ENCODE peak calls at places on chromosomes 11 and 22, in seven cellular contexts. T is AG04450, Q is aorta, N is substantia nigra, L is body of pancreas, V is spleen, Y is adrenal gland. D is an unnamed sample.

GRCh38 chr11:69172674-69173073 is 16.9 kb downstream of the SMIM38 start:
- DNase-seq in T (no peak), Q (no peak), N (no peak), L (no peak), V (peak), Y (no peak), D (no peak)

GRCh38 chr11:67563354-67564114 is 20.1 kb upstream of the GSTP1 start:
- DNase-seq in T (peak), Q (peak), N (no peak), L (peak), V (no peak), Y (peak), D (no peak)

GRCh38 chr22:40603088-40603605 is 33.4 kb downstream of the MRTFA start:
- DNase-seq in T (peak), Q (no peak), N (no peak), L (peak), V (no peak), Y (peak), D (no peak)

GRCh38 chr22:48071828-48072227 is 1309.4 kb downstream of the TBC1D22A start:
- DNase-seq in T (no peak), Q (no peak), N (no peak), L (no peak), V (no peak), Y (no peak), D (no peak)

GRCh38 chr22:37051629-37052385 is at the start of gene KCTD17:
- DNase-seq in T (no peak), Q (peak), N (peak), L (peak), V (peak), Y (peak), D (no peak)

GRCh38 chr11:2211113-2211971 is 39.7 kb upstream of the TH start:
- DNase-seq in T (no peak), Q (peak), N (no peak), L (peak), V (peak), Y (no peak), D (no peak)

GRCh38 chr11:67572747-67573419 is 10.7 kb upstream of the GSTP1 start:
- DNase-seq in T (no peak), Q (no peak), N (peak), L (peak), V (peak), Y (peak), D (no peak)

GRCh38 chr22:19855504-19856409 is 1.1 kb upstream of the GNB1L start:
- DNase-seq in T (no peak), Q (peak), N (peak), L (peak), V (peak), Y (peak), D (no peak)

GRCh38 chr11:119167933-119168332 is 592 bp upstream of the NLRX1 start:
- DNase-seq in T (no peak), Q (no peak), N (no peak), L (no peak), V (no peak), Y (no peak), D (peak)

GRCh38 chr22:33882991-33883390 is 37.3 kb downstream of the LARGE1 start:
- DNase-seq in T (no peak), Q (no peak), N (no peak), L (no peak), V (no peak), Y (no peak), D (no peak)

GRCh38 chr11:12540075-12540685 is 134.0 kb upstream of the TEAD1 start:
- DNase-seq in T (no peak), Q (no peak), N (no peak), L (no peak), V (no peak), Y (peak), D (no peak)

GRCh38 chr22:24453853-24454252 is 26.5 kb downstream of the ADORA2A start:
- DNase-seq in T (no peak), Q (no peak), N (no peak), L (no peak), V (no peak), Y (no peak), D (no peak)

GRCh38 chr11:117808768-117809167 is 11.8 kb upstream of the DSCAML1 start:
- DNase-seq in T (no peak), Q (no peak), N (no peak), L (no peak), V (peak), Y (no peak), D (no peak)

GRCh38 chr11:100687630-100688395 is 725 bp downstream of the ARHGAP42 start:
- DNase-seq in T (peak), Q (peak), N (peak), L (peak), V (peak), Y (peak), D (no peak)

GRCh38 chr11:47189100-47189834 is 3.0 kb upstream of the PACSIN3 start:
- DNase-seq in T (peak), Q (no peak), N (no peak), L (no peak), V (no peak), Y (no peak), D (peak)

GRCh38 chr11:123143921-123144320 is 51.1 kb downstream of the CLMP start:
- DNase-seq in T (no peak), Q (no peak), N (no peak), L (no peak), V (no peak), Y (no peak), D (no peak)

GRCh38 chr11:112878228-112878627 is 83.0 kb upstream of the NCAM1 start:
- DNase-seq in T (no peak), Q (no peak), N (no peak), L (no peak), V (no peak), Y (no peak), D (no peak)

GRCh38 chr11:126192386-126192785 is 19.1 kb downstream of the RPUSD4 start:
- DNase-seq in T (no peak), Q (no peak), N (no peak), L (no peak), V (no peak), Y (no peak), D (no peak)

GRCh38 chr11:77479746-77480352 is 6.0 kb upstream of the PAK1 start:
- DNase-seq in T (no peak), Q (no peak), N (no peak), L (no peak), V (no peak), Y (no peak), D (no peak)

GRCh38 chr22:39254789-39255298 is 10.1 kb upstream of the PDGFB start:
- DNase-seq in T (no peak), Q (peak), N (no peak), L (no peak), V (no peak), Y (no peak), D (no peak)

GRCh38 chr11:63911440-63911839 is 5.5 kb downstream of the RCOR2 start:
- DNase-seq in T (no peak), Q (peak), N (no peak), L (no peak), V (no peak), Y (no peak), D (no peak)

GRCh38 chr11:47924184-47924671 is 56.1 kb upstream of the PTPRJ start:
- DNase-seq in T (no peak), Q (no peak), N (no peak), L (peak), V (peak), Y (peak), D (peak)

DNA sequence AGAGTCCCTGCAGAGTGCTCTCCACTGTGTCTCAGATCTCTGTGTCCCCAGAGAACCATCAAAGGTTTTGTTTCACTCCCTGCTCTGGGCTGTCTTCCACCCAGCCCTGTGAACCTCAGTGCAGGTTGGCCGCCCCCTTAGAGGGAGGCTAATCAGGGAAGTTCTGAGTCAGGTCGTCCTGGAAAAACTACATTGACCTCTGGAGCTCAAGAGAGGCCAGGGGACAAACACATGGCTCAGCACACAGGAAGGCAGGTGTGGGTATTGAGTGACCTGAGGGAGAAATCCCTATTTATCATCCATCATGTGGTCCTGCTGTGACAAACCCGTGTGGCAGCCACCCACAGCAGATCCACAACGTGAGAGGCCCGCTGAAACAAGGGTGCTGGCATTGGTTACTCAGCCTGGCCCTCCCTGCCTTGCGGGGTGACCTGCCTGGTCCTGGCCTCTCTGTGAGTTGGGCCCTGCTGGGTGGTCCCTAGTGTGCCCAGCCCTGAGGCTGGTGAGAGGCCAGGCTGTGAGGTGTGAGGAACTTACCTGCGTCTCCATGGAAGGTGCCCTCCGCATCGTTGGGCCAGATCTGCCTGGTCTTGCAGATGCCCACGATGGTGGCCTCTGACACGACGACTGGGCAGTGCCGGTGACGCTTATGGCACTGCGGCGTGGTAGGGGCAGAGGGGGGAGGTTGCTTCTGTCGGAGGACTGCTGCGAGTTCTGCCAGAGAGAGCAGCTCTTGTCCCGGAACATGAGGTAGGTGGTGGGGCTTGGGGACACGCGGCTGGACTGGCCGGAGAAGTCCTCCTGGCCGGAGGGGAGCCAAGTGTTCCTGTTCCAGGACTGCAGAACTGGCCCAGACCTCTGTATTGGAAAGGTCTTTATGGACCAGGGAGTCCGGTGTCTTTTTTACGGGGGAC is 671 bp upstream of the BCR start:
- DNase-seq in T (no peak), Q (peak), N (peak), L (peak), V (peak), Y (peak), D (no peak)
- H3K27ac ChIP-seq in T (no peak), Q (no peak), N (peak), L (peak), V (peak), Y (no peak), D (peak)

DNA sequence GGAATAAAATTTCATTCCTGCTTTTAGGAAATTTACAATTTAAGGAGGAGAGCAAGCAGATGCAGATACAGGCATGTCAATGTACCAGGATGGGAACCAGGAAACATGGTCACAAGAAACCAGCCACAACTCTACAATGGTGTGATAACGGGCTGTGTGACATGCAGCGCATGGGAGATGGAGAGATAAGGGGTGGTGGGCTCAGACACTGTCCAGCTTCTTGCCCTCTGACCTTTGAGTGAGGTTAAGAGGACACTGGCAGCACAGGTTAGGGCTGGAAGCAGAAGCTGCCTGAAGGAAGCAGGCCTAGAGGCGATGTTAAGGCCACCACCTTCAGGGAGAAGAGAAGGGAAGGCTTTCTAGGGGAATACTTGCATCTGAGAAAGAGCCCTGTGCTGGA is 2.3 kb upstream of the SORL1-AS1 start:
- DNase-seq in T (no peak), Q (no peak), N (no peak), L (no peak), V (no peak), Y (no peak), D (no peak)
- H3K27ac ChIP-seq in T (no peak), Q (no peak), N (peak), L (no peak), V (peak), Y (no peak), D (no peak)

GRCh38 chr11:129813216-129813791 is 2.3 kb upstream of the TMEM45B start:
- DNase-seq in T (no peak), Q (no peak), N (no peak), L (no peak), V (no peak), Y (no peak), D (no peak)

GRCh38 chr11:129819237-129819636 is 3.6 kb downstream of the TMEM45B start:
- DNase-seq in T (no peak), Q (no peak), N (no peak), L (no peak), V (no peak), Y (no peak), D (no peak)

GRCh38 chr11:129814244-129814992 is 1.2 kb upstream of the TMEM45B start:
- DNase-seq in T (no peak), Q (no peak), N (no peak), L (no peak), V (peak), Y (no peak), D (no peak)

GRCh38 chr11:129815596-129816461 is at the start of gene TMEM45B:
- DNase-seq in T (no peak), Q (no peak), N (no peak), L (peak), V (peak), Y (peak), D (no peak)

GRCh38 chr11:129817282-129818051 is 1.8 kb downstream of the TMEM45B start:
- DNase-seq in T (no peak), Q (no peak), N (no peak), L (no peak), V (no peak), Y (no peak), D (no peak)
- H3K27ac ChIP-seq in T (no peak), Q (no peak), N (no peak), L (no peak), V (no peak), Y (no peak), D (peak)

DNA sequence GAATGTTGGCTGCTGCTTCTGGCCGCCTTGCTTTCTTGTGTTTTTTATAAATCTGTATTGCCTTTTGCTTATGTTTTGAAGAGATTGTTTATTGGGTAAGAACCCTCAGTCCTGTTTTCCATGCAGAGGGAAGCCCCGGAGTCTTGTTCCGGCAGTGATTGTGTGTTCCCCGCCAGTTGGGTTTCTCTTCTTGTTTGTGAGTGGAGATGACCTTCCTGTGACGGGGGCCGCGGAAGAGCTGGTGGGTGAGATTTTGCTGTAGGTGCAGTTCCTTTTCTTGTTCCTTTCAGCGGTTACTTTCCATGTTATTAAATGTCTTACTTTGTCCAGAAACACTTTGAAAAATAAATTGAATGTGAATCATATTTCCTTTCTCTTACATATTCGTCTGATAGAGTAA is 8.3 kb downstream of the TBC1D22A start:
- DNase-seq in T (no peak), Q (peak), N (peak), L (no peak), V (peak), Y (peak), D (no peak)
- H3K27ac ChIP-seq in T (no peak), Q (no peak), N (peak), L (no peak), V (peak), Y (peak), D (no peak)

GRCh38 chr22:26577081-26577480 is 12.9 kb downstream of the TPST2 start:
- DNase-seq in T (no peak), Q (no peak), N (no peak), L (no peak), V (peak), Y (no peak), D (no peak)
- H3K27ac ChIP-seq in T (no peak), Q (no peak), N (no peak), L (no peak), V (no peak), Y (no peak), D (no peak)

GRCh38 chr22:27213766-27214581 is 556.6 kb downstream of the MIAT start:
- DNase-seq in T (peak), Q (peak), N (no peak), L (peak), V (no peak), Y (peak), D (no peak)
- H3K27ac ChIP-seq in T (peak), Q (no peak), N (no peak), L (no peak), V (no peak), Y (no peak), D (no peak)

GRCh38 chr11:26930518-26931247 is 63.2 kb upstream of the FIBIN start:
- DNase-seq in T (no peak), Q (no peak), N (no peak), L (no peak), V (no peak), Y (no peak), D (no peak)
- H3K27ac ChIP-seq in T (peak), Q (no peak), N (no peak), L (no peak), V (no peak), Y (no peak), D (no peak)